ENCODE peak calls at places on chromosomes 3 and 15, in five cellular contexts. E is cardiac fibroblast, J is fibroblast of lung, H is MM.1S, D is lower leg skin. T is an unnamed sample.

GRCh38 chr3:184186184-184186901 is at the start of gene ABCF3:
- DNase-seq in E (peak; percentile 64), J (peak; percentile 50), H (no peak), D (peak; percentile 35), T (peak; percentile 38)

GRCh38 chr3:98513136-98513535 is 9.6 kb downstream of the CLDND1 start:
- DNase-seq in E (peak; percentile 92), J (peak; percentile 23), H (no peak), D (peak; percentile 63), T (no peak)

GRCh38 chr3:97510795-97511194 is 253.8 kb upstream of the ARL6 start:
- DNase-seq in E (no peak), J (no peak), H (no peak), D (no peak), T (no peak)

GRCh38 chr3:128217702-128218475 is 64.6 kb downstream of the EEFSEC start:
- DNase-seq in E (peak; percentile 41), J (no peak), H (peak; percentile 74), D (no peak), T (peak; percentile 46)

GRCh38 chr3:18808423-18808822 is 339.9 kb upstream of the KCNH8 start:
- DNase-seq in E (no peak), J (peak; percentile 2), H (no peak), D (no peak), T (no peak)

GRCh38 chr15:23416349-23417276 is 30.4 kb downstream of the GOLGA6L2 start:
- DNase-seq in E (no peak), J (no peak), H (peak; percentile 96), D (no peak), T (peak; percentile 50)

GRCh38 chr3:23835807-23836206 is 30.1 kb downstream of the UBE2E1 start:
- DNase-seq in E (no peak), J (no peak), H (no peak), D (no peak), T (no peak)

GRCh38 chr3:114133947-114134346 is 44.9 kb downstream of the DRD3 start:
- DNase-seq in E (no peak), J (no peak), H (no peak), D (no peak), T (no peak)

GRCh38 chr15:51681303-51681963 is at the start of gene SCG3:
- DNase-seq in E (peak; percentile 72), J (peak; percentile 68), H (no peak), D (peak; percentile 49), T (peak; percentile 36)

GRCh38 chr3:127908202-127908601 is 6.8 kb upstream of the KBTBD12 start:
- DNase-seq in E (no peak), J (no peak), H (no peak), D (no peak), T (no peak)

GRCh38 chr3:126345231-126345630 is 12.0 kb downstream of the KLF15 start:
- DNase-seq in E (no peak), J (no peak), H (no peak), D (no peak), T (no peak)

GRCh38 chr3:13282986-13283876 is 136.9 kb downstream of the NUP210 start:
- DNase-seq in E (no peak), J (peak; percentile 21), H (peak; percentile 64), D (no peak), T (no peak)

GRCh38 chr3:112770026-112770626 is 76.5 kb downstream of the CD200R1L start:
- DNase-seq in E (peak; percentile 97), J (peak; percentile 89), H (peak; percentile 30), D (no peak), T (peak; percentile 16)

GRCh38 chr15:45378149-45378912 is at the start of gene GATM:
- DNase-seq in E (peak; percentile 77), J (peak; percentile 85), H (peak; percentile 75), D (peak; percentile 61), T (peak; percentile 94)

GRCh38 chr3:48820626-48821324 is 26.9 kb downstream of the PRKAR2A start:
- DNase-seq in E (peak; percentile 66), J (peak; percentile 81), H (no peak), D (no peak), T (no peak)

GRCh38 chr3:186340211-186340610 is 21.8 kb downstream of the DGKG start:
- DNase-seq in E (no peak), J (peak; percentile 57), H (no peak), D (no peak), T (no peak)

GRCh38 chr3:184481924-184482671 is 79.5 kb upstream of the EPHB3 start:
- DNase-seq in E (no peak), J (no peak), H (no peak), D (no peak), T (no peak)

GRCh38 chr15:33621156-33621555 is 310.4 kb downstream of the RYR3 start:
- DNase-seq in E (peak; percentile 8), J (no peak), H (no peak), D (no peak), T (no peak)

GRCh38 chr3:77489216-77489615 is 449.3 kb downstream of the ROBO2 start:
- DNase-seq in E (no peak), J (no peak), H (no peak), D (no peak), T (no peak)

DNA sequence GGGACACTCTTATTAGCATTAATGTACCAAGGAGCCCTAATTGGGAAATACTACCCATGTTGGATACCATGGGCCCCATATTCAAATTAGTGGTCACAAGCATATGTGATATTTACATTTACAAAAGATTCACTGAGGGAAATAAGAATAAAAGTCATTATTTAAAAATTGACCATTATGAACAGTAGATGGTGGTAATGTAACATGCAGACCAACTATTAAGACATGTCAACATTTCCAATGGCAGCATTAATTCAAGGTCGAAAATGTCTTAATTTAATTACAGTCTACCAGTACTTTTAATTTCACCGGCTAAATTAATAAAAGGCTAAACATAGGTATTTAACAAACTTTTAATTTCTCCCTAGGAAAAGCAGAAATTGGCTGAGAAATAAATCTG is 26.3 kb downstream of the NEK11 start:
- DNase-seq in E (peak; percentile 49), J (no peak), H (no peak), D (no peak), T (peak; percentile 6)
- TF ChIP-seq CTCF in E (peak; percentile 42), J (no peak), H (peak; percentile 45), D (no peak), T (peak; percentile 17)

GRCh38 chr3:69386535-69387385 is 872 bp upstream of the FRMD4B start:
- DNase-seq in E (no peak), J (no peak), H (no peak), D (no peak), T (no peak)
- TF ChIP-seq CTCF in E (no peak), J (no peak), H (no peak), D (no peak), T (no peak)

GRCh38 chr3:160841455-160841854 is 85.4 kb downstream of the PPM1L start:
- DNase-seq in E (no peak), J (no peak), H (no peak), D (no peak), T (no peak)
- TF ChIP-seq CTCF in E (no peak), J (no peak), H (no peak), D (no peak), T (no peak)

GRCh38 chr3:122956685-122957455 is 70.7 kb downstream of the SEMA5B start:
- DNase-seq in E (no peak), J (no peak), H (no peak), D (no peak), T (no peak)

GRCh38 chr3:122955916-122956684 is 71.5 kb downstream of the SEMA5B start:
- DNase-seq in E (no peak), J (no peak), H (no peak), D (no peak), T (no peak)

GRCh38 chr3:122947621-122948202 is 79.9 kb downstream of the SEMA5B start:
- DNase-seq in E (peak; percentile 33), J (no peak), H (no peak), D (no peak), T (no peak)

GRCh38 chr3:122948398-122948797 is 79.2 kb downstream of the SEMA5B start:
- DNase-seq in E (no peak), J (no peak), H (no peak), D (no peak), T (no peak)

GRCh38 chr3:122952509-122952908 is 75.1 kb downstream of the SEMA5B start:
- DNase-seq in E (peak; percentile 9), J (no peak), H (no peak), D (no peak), T (peak; percentile 33)
- TF ChIP-seq CTCF in E (no peak), J (no peak), H (no peak), D (no peak), T (no peak)

GRCh38 chr15:49456166-49456565 is 33.1 kb downstream of the FGF7 start:
- DNase-seq in E (no peak), J (no peak), H (no peak), D (no peak), T (no peak)
- TF ChIP-seq CTCF in E (no peak), J (no peak), H (no peak), D (no peak), T (no peak)

GRCh38 chr3:143298886-143299535 is 179.4 kb downstream of the CHST2 start:
- DNase-seq in E (no peak), J (no peak), H (no peak), D (no peak), T (no peak)

GRCh38 chr3:143306419-143306818 is 186.8 kb downstream of the CHST2 start:
- DNase-seq in E (peak; percentile 31), J (no peak), H (no peak), D (no peak), T (no peak)

GRCh38 chr3:143301502-143301901 is 181.9 kb downstream of the CHST2 start:
- DNase-seq in E (no peak), J (no peak), H (no peak), D (no peak), T (peak; percentile 9)

GRCh38 chr3:143301031-143301430 is 181.5 kb downstream of the CHST2 start:
- DNase-seq in E (no peak), J (no peak), H (no peak), D (no peak), T (no peak)

DNA sequence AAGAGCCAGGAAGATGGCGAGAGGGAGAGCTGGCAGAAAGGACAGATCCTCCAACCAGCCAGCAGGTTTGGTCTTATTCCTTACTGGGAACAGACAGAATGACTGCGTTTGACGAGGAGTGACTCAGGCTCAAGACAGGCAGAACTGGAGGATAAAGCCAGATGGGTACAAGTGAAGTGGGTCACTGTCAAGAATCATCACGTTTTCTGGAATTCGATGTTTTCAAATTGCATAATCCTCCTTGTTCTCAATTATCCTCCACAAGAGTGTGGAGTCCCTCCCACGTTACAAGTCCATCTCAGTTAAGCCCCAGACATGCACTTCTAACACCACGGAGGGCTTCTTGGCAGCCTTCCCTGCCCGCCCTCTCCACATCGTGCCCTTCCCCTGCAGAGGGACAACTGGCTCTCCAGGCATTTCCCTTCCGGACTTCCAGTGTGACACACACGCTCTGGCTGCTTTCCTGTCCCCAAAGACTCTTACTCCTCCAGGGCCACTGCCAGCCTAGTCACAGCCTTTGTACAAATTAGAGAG is 183.1 kb downstream of the CHST2 start:
- DNase-seq in E (peak; percentile 89), J (peak; percentile 79), H (no peak), D (peak; percentile 28), T (no peak)
- TF ChIP-seq CTCF in E (peak; percentile 10), J (no peak), H (no peak), D (no peak), T (no peak)

GRCh38 chr15:66077320-66077663 is 176.3 kb downstream of the MEGF11 start:
- DNase-seq in E (no peak), J (no peak), H (no peak), D (no peak), T (no peak)

GRCh38 chr15:66078196-66078928 is 175.2 kb downstream of the MEGF11 start:
- DNase-seq in E (no peak), J (no peak), H (no peak), D (no peak), T (peak; percentile 53)

GRCh38 chr15:66084704-66085103 is 168.8 kb downstream of the MEGF11 start:
- DNase-seq in E (no peak), J (no peak), H (no peak), D (no peak), T (no peak)

GRCh38 chr15:66078929-66079275 is 174.6 kb downstream of the MEGF11 start:
- DNase-seq in E (no peak), J (no peak), H (no peak), D (no peak), T (no peak)

GRCh38 chr15:66080791-66081475 is 172.6 kb downstream of the MEGF11 start:
- DNase-seq in E (peak; percentile 58), J (peak; percentile 73), H (no peak), D (no peak), T (no peak)
- TF ChIP-seq CTCF in E (no peak), J (no peak), H (no peak), D (no peak), T (no peak)

T was measured in GM12865.